ENCODE peak calls at places on chromosomes 7 and 10, in seven cellular contexts. One of them, this sample, is unnamed.

GRCh38 chr10:114751856-114752255 is 69.7 kb upstream of the FHIP2A start:
- DNase-seq in left cardiac atrium: no peak
- DNase-seq in prostate gland: no peak
- DNase-seq in endothelial cell: no peak
- DNase-seq in right lobe of liver: no peak
- DNase-seq in NCI-H1417: no peak
- DNase-seq in ovary: no peak
- DNase-seq in this sample: no peak

GRCh38 chr7:104973909-104974415 is 40.0 kb upstream of the KMT2E start:
- DNase-seq in left cardiac atrium: no peak
- DNase-seq in prostate gland: no peak
- DNase-seq in endothelial cell: no peak
- DNase-seq in right lobe of liver: no peak
- DNase-seq in NCI-H1417: no peak
- DNase-seq in ovary: no peak
- DNase-seq in this sample: no peak

GRCh38 chr10:117631276-117632151 is 89.0 kb downstream of the EMX2 start:
- DNase-seq in left cardiac atrium: peak
- DNase-seq in prostate gland: no peak
- DNase-seq in endothelial cell: no peak
- DNase-seq in right lobe of liver: no peak
- DNase-seq in NCI-H1417: no peak
- DNase-seq in ovary: peak
- DNase-seq in this sample: no peak

GRCh38 chr10:42543840-42544372 is 94.5 kb downstream of the ZNF33B start:
- DNase-seq in left cardiac atrium: no peak
- DNase-seq in prostate gland: no peak
- DNase-seq in endothelial cell: no peak
- DNase-seq in right lobe of liver: no peak
- DNase-seq in NCI-H1417: no peak
- DNase-seq in ovary: no peak
- DNase-seq in this sample: no peak

GRCh38 chr7:5232485-5232837 is 42.4 kb downstream of the WIPI2 start:
- DNase-seq in left cardiac atrium: no peak
- DNase-seq in prostate gland: no peak
- DNase-seq in endothelial cell: no peak
- DNase-seq in right lobe of liver: no peak
- DNase-seq in NCI-H1417: no peak
- DNase-seq in ovary: no peak
- DNase-seq in this sample: no peak

GRCh38 chr10:30538086-30538485 is 91.5 kb downstream of the LYZL2 start:
- DNase-seq in left cardiac atrium: no peak
- DNase-seq in prostate gland: no peak
- DNase-seq in endothelial cell: no peak
- DNase-seq in right lobe of liver: no peak
- DNase-seq in NCI-H1417: no peak
- DNase-seq in ovary: no peak
- DNase-seq in this sample: no peak

GRCh38 chr7:124723012-124723411 is 42.6 kb downstream of the GPR37 start:
- DNase-seq in left cardiac atrium: no peak
- DNase-seq in prostate gland: no peak
- DNase-seq in endothelial cell: no peak
- DNase-seq in right lobe of liver: no peak
- DNase-seq in NCI-H1417: no peak
- DNase-seq in ovary: no peak
- DNase-seq in this sample: no peak

GRCh38 chr7:47180268-47180826 is 401.6 kb downstream of the TNS3 start:
- DNase-seq in left cardiac atrium: peak
- DNase-seq in prostate gland: peak
- DNase-seq in endothelial cell: peak
- DNase-seq in right lobe of liver: no peak
- DNase-seq in NCI-H1417: peak
- DNase-seq in ovary: peak
- DNase-seq in this sample: no peak